ENCODE peak calls at places on chromosomes 1 and 21, in seven cellular contexts. One of them, this sample, is unnamed.
A peak's percentile ranks its signal among the peaks of the same experiment; 100 is the strongest.

GRCh38 chr1:22557341-22557950 is 5.8 kb upstream of the EPHA8 start:
- DNase-seq in GM12878: no peak
- DNase-seq in SK-N-SH: no peak
- DNase-seq in HepG2: no peak
- DNase-seq in HCT116: no peak
- DNase-seq in K562: no peak
- DNase-seq in H1: no peak
- DNase-seq in this sample: no peak

GRCh38 chr1:14835725-14836124 is 237.2 kb downstream of the KAZN start:
- DNase-seq in H1: no peak
- DNase-seq in SK-N-SH: no peak
- DNase-seq in HepG2: no peak
- DNase-seq in K562: no peak
- DNase-seq in GM12878: no peak
- DNase-seq in HCT116: no peak
- DNase-seq in this sample: no peak

GRCh38 chr1:156664949-156665411 is 12.2 kb downstream of the NES start:
- DNase-seq in HepG2: peak; percentile 78
- DNase-seq in SK-N-SH: no peak
- DNase-seq in H1: no peak
- DNase-seq in GM12878: no peak
- DNase-seq in K562: peak; percentile 57
- DNase-seq in HCT116: no peak
- DNase-seq in this sample: no peak

GRCh38 chr21:46005481-46005881 is 23.9 kb downstream of the COL6A1 start:
- DNase-seq in GM12878: no peak
- DNase-seq in H1: no peak
- DNase-seq in SK-N-SH: peak; percentile 28
- DNase-seq in K562: no peak
- DNase-seq in HepG2: no peak
- DNase-seq in HCT116: no peak
- DNase-seq in this sample: no peak

GRCh38 chr1:62492521-62492920 is 55.7 kb downstream of the USP1 start:
- DNase-seq in HCT116: no peak
- DNase-seq in HepG2: no peak
- DNase-seq in GM12878: no peak
- DNase-seq in SK-N-SH: no peak
- DNase-seq in H1: no peak
- DNase-seq in K562: no peak
- DNase-seq in this sample: no peak

GRCh38 chr1:192445849-192446489 is 129.2 kb downstream of the RGS21 start:
- DNase-seq in GM12878: no peak
- DNase-seq in K562: peak; percentile 19
- DNase-seq in H1: no peak
- DNase-seq in SK-N-SH: no peak
- DNase-seq in HCT116: peak; percentile 15
- DNase-seq in HepG2: peak; percentile 7
- DNase-seq in this sample: peak; percentile 22

GRCh38 chr1:75765697-75766355 is 20.2 kb upstream of the RABGGTB start:
- DNase-seq in GM12878: no peak
- DNase-seq in K562: no peak
- DNase-seq in HepG2: no peak
- DNase-seq in H1: no peak
- DNase-seq in HCT116: no peak
- DNase-seq in SK-N-SH: no peak
- DNase-seq in this sample: peak; percentile 47

GRCh38 chr1:70459502-70460225 is 48.6 kb downstream of the CTH start:
- DNase-seq in K562: peak; percentile 31
- DNase-seq in GM12878: no peak
- DNase-seq in HepG2: no peak
- DNase-seq in HCT116: peak; percentile 4
- DNase-seq in H1: no peak
- DNase-seq in SK-N-SH: no peak
- DNase-seq in this sample: no peak

GRCh38 chr1:223556414-223557124 is 108.9 kb downstream of the CAPN8 start:
- DNase-seq in K562: peak; percentile 78
- DNase-seq in SK-N-SH: peak; percentile 44
- DNase-seq in GM12878: peak; percentile 59
- DNase-seq in HCT116: peak; percentile 35
- DNase-seq in H1: peak; percentile 31
- DNase-seq in HepG2: peak; percentile 25
- DNase-seq in this sample: peak; percentile 36

GRCh38 chr1:47840338-47840737 is 156.8 kb downstream of the TRABD2B start:
- DNase-seq in K562: no peak
- DNase-seq in SK-N-SH: no peak
- DNase-seq in GM12878: no peak
- DNase-seq in H1: no peak
- DNase-seq in HepG2: no peak
- DNase-seq in HCT116: no peak
- DNase-seq in this sample: no peak

GRCh38 chr1:225467193-225468020 is 39.6 kb upstream of the LBR start:
- DNase-seq in HCT116: no peak
- DNase-seq in GM12878: peak; percentile 74
- DNase-seq in H1: no peak
- DNase-seq in HepG2: no peak
- DNase-seq in SK-N-SH: no peak
- DNase-seq in K562: no peak
- DNase-seq in this sample: no peak

DNA sequence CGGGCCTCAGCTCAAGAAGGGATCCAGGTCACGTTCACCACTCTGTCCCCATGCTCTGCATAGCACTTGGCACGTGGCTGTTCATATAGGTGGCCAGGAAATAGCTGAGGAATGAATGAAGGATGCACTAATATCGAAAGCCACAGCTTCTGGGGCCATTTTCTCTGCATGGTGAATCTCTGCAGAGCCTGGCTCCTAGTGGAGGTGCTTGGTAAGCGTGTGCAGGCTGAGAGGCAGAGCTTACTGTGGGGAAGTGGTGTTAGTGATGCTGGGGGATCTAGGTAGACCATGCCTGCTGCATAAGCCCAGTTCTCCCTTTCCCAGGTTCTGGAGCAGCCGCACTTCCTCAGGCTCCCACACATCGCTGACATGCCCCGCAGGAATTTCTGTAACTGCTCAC is 8.3 kb downstream of the CSRP1 start:
- DNase-seq in SK-N-SH: no peak
- DNase-seq in H1: no peak
- DNase-seq in K562: no peak
- DNase-seq in GM12878: no peak
- DNase-seq in HepG2: no peak
- DNase-seq in HCT116: no peak
- DNase-seq in this sample: no peak
- TF ChIP-seq POLR2AphosphoS5 in SK-N-SH: no peak
- TF ChIP-seq POLR2AphosphoS5 in H1: no peak
- TF ChIP-seq POLR2AphosphoS5 in K562: no peak
- TF ChIP-seq POLR2AphosphoS5 in GM12878: no peak
- TF ChIP-seq POLR2AphosphoS5 in HepG2: no peak
- TF ChIP-seq POLR2AphosphoS5 in HCT116: no peak
- TF ChIP-seq POLR2AphosphoS5 in this sample: no peak

DNA sequence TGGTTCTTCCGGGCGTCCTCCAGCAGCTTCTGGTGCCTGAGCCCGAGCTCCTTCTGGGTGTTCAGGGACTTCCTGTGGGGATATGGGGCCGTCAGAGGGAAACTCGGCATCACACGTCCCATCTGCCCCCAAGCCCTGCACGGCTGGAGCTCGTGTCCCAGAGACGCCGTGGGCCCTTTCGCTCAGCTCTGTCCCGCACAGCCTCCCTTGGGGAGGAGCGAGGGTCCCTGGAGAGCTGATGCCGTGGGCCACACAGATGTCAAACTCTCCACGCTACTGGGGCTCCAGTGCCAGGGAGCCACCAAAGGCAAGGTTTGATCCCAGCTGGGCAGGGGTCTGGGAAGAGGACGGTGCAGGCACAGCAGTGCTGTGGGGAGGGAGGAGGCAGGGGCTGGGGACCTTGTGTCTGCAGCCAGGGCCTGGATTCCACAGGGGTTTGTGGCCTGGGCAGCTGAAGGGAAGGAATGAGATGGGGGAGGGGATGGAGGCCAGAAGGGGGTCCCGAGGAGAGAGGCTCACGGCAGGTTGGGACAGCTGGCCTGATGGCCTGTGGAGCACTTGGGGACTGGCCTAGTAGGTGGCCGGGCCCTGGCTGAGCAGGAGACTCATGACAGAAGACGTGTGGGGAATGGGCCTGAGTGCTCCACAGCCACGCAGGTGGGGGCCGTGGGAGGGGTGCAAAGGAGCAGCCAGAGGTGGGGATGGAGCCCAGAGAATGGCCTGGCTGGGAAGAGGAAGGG is 30.4 kb downstream of the CFAP74 start:
- DNase-seq in H1: no peak
- DNase-seq in HepG2: no peak
- DNase-seq in SK-N-SH: no peak
- DNase-seq in GM12878: no peak
- DNase-seq in HCT116: no peak
- DNase-seq in K562: no peak
- DNase-seq in this sample: no peak
- TF ChIP-seq CTCF in H1: no peak
- TF ChIP-seq CTCF in HepG2: no peak
- TF ChIP-seq CTCF in SK-N-SH: no peak
- TF ChIP-seq CTCF in GM12878: no peak
- TF ChIP-seq CTCF in HCT116: no peak
- TF ChIP-seq CTCF in K562: no peak
- TF ChIP-seq CTCF in this sample: no peak

GRCh38 chr1:150976401-150976821 is 1.8 kb upstream of the CERS2 start:
- DNase-seq in GM12878: no peak
- DNase-seq in H1: no peak
- DNase-seq in K562: peak; percentile 49
- DNase-seq in HepG2: no peak
- DNase-seq in HCT116: no peak
- DNase-seq in SK-N-SH: no peak
- DNase-seq in this sample: no peak
- TF ChIP-seq SIN3A in GM12878: no peak
- TF ChIP-seq SIN3A in H1: no peak
- TF ChIP-seq SIN3A in K562: peak; percentile 59
- TF ChIP-seq SIN3A in HepG2: no peak
- TF ChIP-seq SIN3A in HCT116: no peak
- TF ChIP-seq SIN3A in SK-N-SH: no peak
- TF ChIP-seq SIN3A in this sample: no peak

GRCh38 chr1:159071970-159072582 is 4.5 kb downstream of the AIM2 start:
- DNase-seq in HepG2: peak; percentile 38
- DNase-seq in H1: no peak
- DNase-seq in SK-N-SH: peak; percentile 47
- DNase-seq in GM12878: no peak
- DNase-seq in K562: peak; percentile 60
- DNase-seq in HCT116: peak; percentile 48
- DNase-seq in this sample: peak; percentile 30

GRCh38 chr1:159077657-159077961 is 1.0 kb upstream of the AIM2 start:
- DNase-seq in K562: no peak
- DNase-seq in H1: no peak
- DNase-seq in GM12878: no peak
- DNase-seq in HCT116: no peak
- DNase-seq in SK-N-SH: no peak
- DNase-seq in HepG2: no peak
- DNase-seq in this sample: no peak

GRCh38 chr1:159079518-159079917 is 3.0 kb upstream of the AIM2 start:
- DNase-seq in GM12878: no peak
- DNase-seq in SK-N-SH: no peak
- DNase-seq in HepG2: no peak
- DNase-seq in K562: peak; percentile 15
- DNase-seq in HCT116: no peak
- DNase-seq in H1: no peak
- DNase-seq in this sample: no peak

GRCh38 chr1:159076438-159076752 is 171 bp downstream of the AIM2 start:
- DNase-seq in K562: no peak
- DNase-seq in GM12878: no peak
- DNase-seq in HCT116: no peak
- DNase-seq in HepG2: no peak
- DNase-seq in H1: no peak
- DNase-seq in SK-N-SH: no peak
- DNase-seq in this sample: no peak

GRCh38 chr1:159076753-159077656 is at the start of gene AIM2:
- DNase-seq in HCT116: no peak
- DNase-seq in GM12878: peak; percentile 97
- DNase-seq in K562: peak; percentile 82
- DNase-seq in SK-N-SH: no peak
- DNase-seq in H1: no peak
- DNase-seq in HepG2: no peak
- DNase-seq in this sample: no peak
- TF ChIP-seq POLR2AphosphoS5 in HCT116: no peak
- TF ChIP-seq POLR2AphosphoS5 in GM12878: peak; percentile 82
- TF ChIP-seq POLR2AphosphoS5 in K562: no peak
- TF ChIP-seq POLR2AphosphoS5 in SK-N-SH: peak; percentile 60
- TF ChIP-seq POLR2AphosphoS5 in H1: no peak
- TF ChIP-seq POLR2AphosphoS5 in HepG2: no peak
- TF ChIP-seq POLR2AphosphoS5 in this sample: no peak

GRCh38 chr1:111959436-111959835 is 30.0 kb downstream of the KCND3 start:
- DNase-seq in H1: no peak
- DNase-seq in GM12878: no peak
- DNase-seq in K562: peak; percentile 25
- DNase-seq in SK-N-SH: no peak
- DNase-seq in HepG2: no peak
- DNase-seq in HCT116: no peak
- DNase-seq in this sample: no peak
- TF ChIP-seq CTCF in H1: no peak
- TF ChIP-seq CTCF in GM12878: peak; percentile 7
- TF ChIP-seq CTCF in K562: peak; percentile 19
- TF ChIP-seq CTCF in SK-N-SH: no peak
- TF ChIP-seq CTCF in HepG2: no peak
- TF ChIP-seq CTCF in HCT116: no peak
- TF ChIP-seq CTCF in this sample: no peak

This sample was measured in Panc1.